ENCODE peak calls at places on chromosome 2, in four cellular contexts. Y is A549, D is K562, E is HepG2. W is an unnamed sample.

GRCh38 chr2:157393350-157393749 is 50.5 kb downstream of the CYTIP start:
- DNase-seq in D (no peak), Y (no peak), E (no peak), W (no peak)

GRCh38 chr2:177165731-177166711 is 46.6 kb upstream of the HNRNPA3 start:
- DNase-seq in Y (peak), D (no peak), E (peak), W (no peak)

GRCh38 chr2:142075826-142076225 is 55.0 kb downstream of the LRP1B start:
- DNase-seq in Y (no peak), D (no peak), E (no peak), W (no peak)

GRCh38 chr2:43879261-43879660 is 40.5 kb downstream of the ABCG8 start:
- DNase-seq in E (no peak), Y (peak), D (no peak), W (no peak)

GRCh38 chr2:207847807-207848544 is 78.3 kb upstream of the FZD5 start:
- DNase-seq in E (peak), D (no peak), Y (peak), W (no peak)

GRCh38 chr2:128305555-128306080 is 13.1 kb downstream of the HS6ST1 start:
- DNase-seq in Y (no peak), D (peak), E (no peak), W (no peak)

GRCh38 chr2:226873051-226873620 is 37.3 kb downstream of the RHBDD1 start:
- DNase-seq in D (no peak), Y (no peak), E (no peak), W (no peak)

GRCh38 chr2:103669579-103669978 is 907.7 kb downstream of the TMEM182 start:
- DNase-seq in Y (no peak), E (no peak), D (no peak), W (no peak)

GRCh38 chr2:183991973-183992372 is 606.4 kb upstream of the ZNF804A start:
- DNase-seq in Y (peak), D (no peak), E (no peak), W (no peak)

GRCh38 chr2:239184968-239185903 is 215.6 kb downstream of the HDAC4 start:
- DNase-seq in Y (no peak), E (no peak), D (no peak), W (no peak)

GRCh38 chr2:119419065-119419464 is 12.6 kb upstream of the TMEM37 start:
- DNase-seq in D (no peak), Y (no peak), E (no peak), W (no peak)

GRCh38 chr2:172434821-172435607 is 7.6 kb downstream of the ITGA6 start:
- DNase-seq in E (no peak), Y (no peak), D (no peak), W (no peak)

GRCh38 chr2:196131949-196132925 is 39.1 kb downstream of the STK17B start:
- DNase-seq in Y (no peak), D (no peak), E (no peak), W (no peak)

GRCh38 chr2:96186562-96186961 is 22.1 kb downstream of the STARD7 start:
- DNase-seq in D (no peak), E (no peak), Y (no peak), W (no peak)

GRCh38 chr2:45009928-45010705 is 865 bp upstream of the SIX2 start:
- DNase-seq in E (no peak), Y (peak), D (no peak), W (peak)

GRCh38 chr2:206086683-206087350 is 843 bp upstream of the INO80D start:
- DNase-seq in Y (peak), D (no peak), E (peak), W (no peak)

GRCh38 chr2:42663828-42664227 is 95.4 kb downstream of the MTA3 start:
- DNase-seq in E (no peak), D (no peak), Y (no peak), W (no peak)

GRCh38 chr2:13414907-13415306 is 698.2 kb downstream of the TRIB2 start:
- DNase-seq in Y (no peak), E (no peak), D (no peak), W (no peak)

GRCh38 chr2:126399001-126399400 is 257.0 kb upstream of the GYPC start:
- DNase-seq in D (no peak), E (peak), Y (no peak), W (no peak)

GRCh38 chr2:72144746-72145657 is 2.7 kb downstream of the CYP26B1 start:
- DNase-seq in E (peak), D (no peak), Y (peak), W (peak)

GRCh38 chr2:162029287-162029901 is 44.6 kb downstream of the DPP4 start:
- DNase-seq in D (no peak), Y (no peak), E (peak), W (no peak)

GRCh38 chr2:118837621-118838020 is 9.8 kb downstream of the EN1 start:
- DNase-seq in Y (no peak), E (no peak), D (no peak), W (no peak)

GRCh38 chr2:1715184-1716012 is 28.9 kb downstream of the PXDN start:
- DNase-seq in E (no peak), Y (no peak), D (no peak), W (no peak)

GRCh38 chr2:164369416-164369815 is 251.9 kb downstream of the GRB14 start:
- DNase-seq in E (no peak), Y (no peak), D (no peak), W (no peak)

GRCh38 chr2:161088658-161089350 is 71.4 kb upstream of the TANK start:
- DNase-seq in E (no peak), D (no peak), Y (no peak), W (no peak)

GRCh38 chr2:231397928-231398294 is 2.4 kb downstream of the B3GNT7 start:
- DNase-seq in D (no peak), Y (no peak), E (no peak), W (no peak)

GRCh38 chr2:231396058-231396821 is 730 bp downstream of the B3GNT7 start:
- DNase-seq in E (no peak), D (no peak), Y (no peak), W (no peak)

GRCh38 chr2:231395188-231396057 is at the start of gene B3GNT7:
- DNase-seq in D (no peak), Y (no peak), E (no peak), W (no peak)

GRCh38 chr2:231398585-231398984 is 3.1 kb downstream of the B3GNT7 start:
- DNase-seq in E (no peak), D (no peak), Y (no peak), W (no peak)

GRCh38 chr2:231397011-231397927 is 1.8 kb downstream of the B3GNT7 start:
- DNase-seq in E (no peak), Y (no peak), D (no peak), W (no peak)
- TF ChIP-seq RNF2 in E (no peak), Y (no peak), D (no peak), W (no peak)

DNA sequence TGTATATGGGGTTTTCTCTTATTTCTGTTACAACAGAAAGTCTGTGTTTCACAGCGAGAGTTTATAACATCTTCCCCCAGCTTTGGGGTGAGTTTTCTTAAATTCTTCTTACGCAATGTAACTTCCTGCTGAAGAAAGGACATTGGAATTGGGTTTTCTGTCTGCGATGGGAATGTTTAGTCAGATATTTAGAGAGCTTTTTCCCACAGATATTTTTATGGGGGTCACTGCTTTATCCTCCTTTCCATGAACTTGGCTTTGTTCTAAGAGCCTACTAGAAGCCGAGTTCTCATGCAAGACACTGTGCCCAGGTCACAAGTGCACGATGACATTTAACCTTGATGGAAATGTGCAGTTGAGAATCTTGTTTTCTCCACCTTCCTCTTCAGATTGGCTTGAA is 22.1 kb downstream of the B3GNT2 start:
- DNase-seq in D (no peak), Y (no peak), E (no peak), W (no peak)
- TF ChIP-seq RNF2 in D (no peak), Y (no peak), E (no peak), W (no peak)

GRCh38 chr2:74091391-74091790 is 56.3 kb downstream of the BOLA3 start:
- DNase-seq in E (no peak), Y (no peak), D (no peak), W (no peak)
- TF ChIP-seq RNF2 in E (no peak), Y (no peak), D (no peak), W (no peak)

DNA sequence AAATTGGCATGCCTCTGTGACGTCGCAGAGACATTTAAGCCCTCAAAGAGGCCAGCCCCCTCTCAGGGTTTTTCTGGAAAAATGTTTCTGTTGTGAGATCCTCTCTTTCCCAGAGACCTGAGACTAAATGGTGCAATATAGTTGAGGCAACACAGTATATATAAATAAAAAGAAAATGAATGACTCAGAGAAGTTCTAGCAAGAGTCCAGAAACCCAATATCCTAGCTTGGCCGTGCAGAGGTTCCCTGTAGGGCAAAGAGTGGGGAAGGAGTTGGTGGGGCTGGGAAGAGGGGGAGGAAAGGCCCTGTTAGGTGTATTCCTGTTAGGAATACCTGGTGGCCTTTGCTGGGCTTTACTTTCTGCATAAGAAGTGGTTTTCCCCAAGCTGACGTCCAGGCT is 121.7 kb upstream of the LGALSL start:
- DNase-seq in E (no peak), D (no peak), Y (no peak), W (no peak)
- TF ChIP-seq RNF2 in E (no peak), D (no peak), Y (no peak), W (no peak)

GRCh38 chr2:216996279-216996845 is 136.5 kb upstream of the TNP1 start:
- DNase-seq in D (no peak), E (no peak), Y (no peak), W (no peak)
- TF ChIP-seq RNF2 in D (no peak), E (no peak), Y (no peak), W (no peak)

GRCh38 chr2:39996653-39997080 is 217.6 kb upstream of the THUMPD2 start:
- DNase-seq in E (no peak), D (no peak), Y (peak), W (no peak)
- TF ChIP-seq RNF2 in E (no peak), D (no peak), Y (no peak), W (no peak)

GRCh38 chr2:111659361-111660281 is 224.4 kb downstream of the ANAPC1 start:
- DNase-seq in D (no peak), Y (peak), E (peak), W (peak)

GRCh38 chr2:111656436-111656835 is 227.6 kb downstream of the ANAPC1 start:
- DNase-seq in Y (no peak), D (no peak), E (no peak), W (no peak)

GRCh38 chr2:111657351-111657975 is 226.5 kb downstream of the ANAPC1 start:
- DNase-seq in D (no peak), E (no peak), Y (no peak), W (no peak)

GRCh38 chr2:111654829-111655228 is 229.2 kb downstream of the ANAPC1 start:
- DNase-seq in D (no peak), E (no peak), Y (no peak), W (no peak)

GRCh38 chr2:111656893-111657292 is 227.1 kb downstream of the ANAPC1 start:
- DNase-seq in E (no peak), Y (no peak), D (no peak), W (no peak)
- TF ChIP-seq RNF2 in E (no peak), Y (no peak), D (no peak), W (no peak)

GRCh38 chr2:68263632-68264031 is 11.3 kb upstream of the PPP3R1 start:
- DNase-seq in E (no peak), Y (no peak), D (no peak), W (no peak)
- TF ChIP-seq RNF2 in E (no peak), Y (no peak), D (no peak), W (no peak)